ENCODE peak calls at places on chromosomes 4 and X, in eight cellular contexts. Y is posterior cingulate gyrus; A is ovary; D is activated CD4-positive, alpha-beta T cell treated with anti-CD3 and anti-CD28 coated beads, Interleukin-2, amount 10 ng/mL, durations not matched to agents 7 days and 5 days; Z is PC-3; U is NCI-H1417; P is posterior vena cava; J is GM10248. L is an unnamed sample.

GRCh38 chrX:39821709-39822095 is 276.1 kb downstream of the BCOR start:
- DNase-seq in J (no peak), U (no peak), Z (no peak), D (no peak), Y (no peak), A (no peak), P (no peak), L (no peak)

GRCh38 chr4:14853186-14853946 is 148.9 kb upstream of the CPEB2 start:
- DNase-seq in J (no peak), Y (no peak), Z (peak), D (no peak), A (no peak), U (no peak), P (no peak), L (no peak)

GRCh38 chrX:100408643-100409315 is 1.3 kb downstream of the PCDH19 start:
- DNase-seq in Z (no peak), A (no peak), D (no peak), U (no peak), Y (peak), J (peak), P (no peak), L (no peak)

GRCh38 chrX:123424546-123424945 is 240.5 kb downstream of the GRIA3 start:
- DNase-seq in Z (peak), A (no peak), U (no peak), J (no peak), D (no peak), P (no peak), Y (no peak), L (no peak)

GRCh38 chrX:27735914-27736313 is 71.9 kb upstream of the MAGEB10 start:
- DNase-seq in A (no peak), D (no peak), P (no peak), J (no peak), Z (no peak), U (no peak), Y (no peak), L (no peak)

GRCh38 chrX:12701625-12702024 is 89.6 kb upstream of the PRPS2 start:
- DNase-seq in D (peak), Y (peak), U (peak), J (peak), P (peak), Z (peak), A (no peak), L (peak)

GRCh38 chrX:71118032-71118984 is at the start of gene MED12:
- DNase-seq in Y (peak), D (peak), U (peak), A (peak), P (peak), J (peak), Z (peak), L (peak)

GRCh38 chr4:178937130-178937529 is 1494.9 kb upstream of the AGA start:
- DNase-seq in Z (peak), Y (no peak), A (no peak), P (no peak), D (no peak), U (no peak), J (no peak), L (no peak)

GRCh38 chr4:40409835-40410234 is 74.7 kb downstream of the CHRNA9 start:
- DNase-seq in A (no peak), U (no peak), Z (peak), D (no peak), P (no peak), Y (no peak), J (no peak), L (no peak)

GRCh38 chr4:48370260-48371134 is 29.2 kb downstream of the SLAIN2 start:
- DNase-seq in P (no peak), U (peak), J (no peak), D (no peak), Y (no peak), A (no peak), Z (no peak), L (peak)

GRCh38 chr4:3107271-3108185 is 33.0 kb downstream of the HTT start:
- DNase-seq in J (no peak), Z (no peak), Y (no peak), D (no peak), A (no peak), U (no peak), P (no peak), L (no peak)

GRCh38 chr4:152342293-152342692 is 193.6 kb downstream of the FBXW7 start:
- DNase-seq in U (no peak), A (no peak), P (no peak), D (no peak), J (no peak), Y (no peak), Z (peak), L (no peak)

GRCh38 chr4:152112887-152113286 is 352.1 kb upstream of the GATB start:
- DNase-seq in U (no peak), A (no peak), Z (no peak), P (no peak), J (peak), D (no peak), Y (no peak), L (no peak)

GRCh38 chr4:64781737-64782326 is 372.6 kb upstream of the TECRL start:
- DNase-seq in P (no peak), Y (no peak), J (no peak), D (no peak), U (peak), A (no peak), Z (peak), L (peak)

GRCh38 chrX:38939067-38939466 is 137.8 kb downstream of the MID1IP1 start:
- DNase-seq in D (no peak), A (peak), Z (no peak), Y (no peak), U (no peak), P (no peak), J (no peak), L (no peak)

GRCh38 chr4:125428832-125429231 is 114.1 kb downstream of the FAT4 start:
- DNase-seq in U (no peak), J (no peak), A (no peak), Y (no peak), D (no peak), P (no peak), Z (no peak), L (no peak)

GRCh38 chr4:54660145-54660535 is 2.4 kb downstream of the KIT start:
- DNase-seq in U (no peak), Z (peak), J (no peak), Y (no peak), P (no peak), A (no peak), D (no peak), L (no peak)